ENCODE peak calls at places on chromosomes 6 and 20, in six cellular contexts. Q, F, J, U, W and I are unnamed samples.

GRCh38 chr6:150128425-150128824 is 14.4 kb upstream of the PPP1R14C start:
- DNase-seq in U (no peak), J (no peak), W (no peak), F (no peak), Q (no peak), I (no peak)

GRCh38 chr6:2531426-2532208 is 219.1 kb downstream of the MYLK4 start:
- DNase-seq in W (peak), Q (no peak), U (no peak), J (no peak), F (peak), I (no peak)

GRCh38 chr6:79821859-79822258 is 125.5 kb downstream of the ELOVL4 start:
- DNase-seq in W (peak), J (no peak), U (no peak), F (no peak), Q (no peak), I (no peak)

GRCh38 chr20:60482201-60482600 is 524.0 kb downstream of the CDH26 start:
- DNase-seq in J (no peak), Q (no peak), F (no peak), W (no peak), U (no peak), I (no peak)

GRCh38 chr6:167791036-167791779 is 35.5 kb upstream of the AFDN start:
- DNase-seq in W (peak), J (no peak), Q (no peak), U (peak), F (no peak), I (peak)

GRCh38 chr20:32456869-32457421 is 98.8 kb downstream of the ASXL1 start:
- DNase-seq in W (peak), F (no peak), U (no peak), Q (peak), J (no peak), I (peak)

GRCh38 chr20:9761476-9761875 is 77.4 kb downstream of the PAK5 start:
- DNase-seq in F (no peak), W (no peak), U (no peak), J (no peak), Q (no peak), I (no peak)

GRCh38 chr6:83514877-83515466 is 2.6 kb downstream of the PRSS35 start:
- DNase-seq in J (no peak), W (peak), U (peak), F (peak), Q (peak), I (no peak)

GRCh38 chr6:36576573-36576972 is 17.6 kb upstream of the SRSF3 start:
- DNase-seq in J (no peak), W (no peak), U (no peak), Q (no peak), F (no peak), I (no peak)

GRCh38 chr6:26022166-26022510 is 59.5 kb downstream of the TRIM38 start:
- DNase-seq in U (peak), F (peak), W (peak), Q (peak), J (peak), I (no peak)

GRCh38 chr20:62030834-62031434 is 34.7 kb downstream of the TAF4 start:
- DNase-seq in U (no peak), Q (no peak), J (peak), W (no peak), F (no peak), I (no peak)

GRCh38 chr6:63882208-63882607 is 246.6 kb downstream of the PHF3 start:
- DNase-seq in W (no peak), F (no peak), U (no peak), J (no peak), Q (no peak), I (no peak)

DNA sequence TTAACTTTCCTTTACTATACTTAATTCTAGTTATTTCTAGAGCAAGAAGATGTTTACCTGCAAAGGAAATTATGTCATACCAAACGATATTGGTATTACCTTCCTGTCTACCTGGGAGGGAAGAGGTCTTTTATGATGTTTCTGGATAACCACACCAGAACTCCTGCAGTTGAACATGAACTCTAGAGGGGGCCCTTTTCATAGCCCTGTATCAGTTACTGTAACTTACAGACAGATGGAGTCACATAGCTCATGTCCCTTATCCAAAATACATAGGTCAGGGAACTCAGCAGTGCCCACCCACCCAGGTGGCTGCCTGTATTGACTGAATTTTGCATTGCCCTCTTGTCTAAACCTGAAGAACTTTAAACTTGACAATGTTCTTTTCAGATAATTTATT is 35.1 kb upstream of the MYL9 start:
- DNase-seq in J (no peak), U (no peak), F (no peak), W (peak), Q (no peak), I (no peak)
- TF ChIP-seq CTCF in J (peak), U (no peak), F (peak), W (peak), Q (no peak), I (peak)

DNA sequence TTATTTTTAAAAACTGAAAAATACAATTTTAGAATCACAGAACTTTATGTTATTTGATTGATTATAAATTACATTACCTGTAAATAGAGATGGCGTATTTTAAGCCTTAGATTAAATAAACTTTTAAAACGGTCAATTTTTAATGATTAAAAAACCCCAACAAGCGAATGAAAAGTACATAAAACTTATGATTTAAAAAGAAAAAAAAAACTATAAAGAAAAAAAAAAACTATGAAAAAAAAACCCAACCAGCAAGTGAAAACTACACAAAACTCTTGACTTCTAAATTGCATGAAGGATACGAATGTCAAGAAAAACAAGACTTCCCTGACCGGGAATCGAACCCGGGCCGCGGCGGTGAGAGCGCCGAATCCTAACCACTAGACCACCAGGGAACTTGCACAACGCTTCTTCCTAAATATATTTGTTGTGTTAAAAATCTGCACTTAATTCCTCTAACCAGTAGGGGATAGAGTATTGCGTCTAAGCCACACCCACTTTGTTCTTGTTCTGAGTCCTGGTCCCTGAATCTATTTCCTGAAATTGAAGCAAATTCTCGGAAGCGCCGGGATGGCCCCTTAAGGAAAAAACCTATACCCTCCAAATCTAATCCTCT is 10.7 kb upstream of the NCOA7 start:
- DNase-seq in Q (peak), U (peak), F (peak), J (peak), W (peak), I (peak)
- TF ChIP-seq CTCF in Q (peak), U (no peak), F (peak), J (peak), W (peak), I (peak)

GRCh38 chr20:46348231-46348803 is 40.0 kb upstream of the CDH22 start:
- DNase-seq in U (no peak), Q (peak), F (peak), J (no peak), W (peak), I (no peak)
- TF ChIP-seq CTCF in U (no peak), Q (no peak), F (peak), J (no peak), W (peak), I (no peak)

GRCh38 chr20:59428441-59429205 is 128.2 kb downstream of the EDN3 start:
- DNase-seq in W (no peak), U (no peak), Q (no peak), F (no peak), J (no peak), I (no peak)
- TF ChIP-seq CTCF in W (no peak), U (no peak), Q (peak), F (no peak), J (no peak), I (peak)